ENCODE peak calls at places on chromosomes 16 and 17, in five cellular contexts. H is posterior cingulate gyrus, I is sciatic nerve, L is NCI-H345, B is NCI-H1930. U is an unnamed sample.

GRCh38 chr17:21353326-21354010 is 22.7 kb upstream of the KCNJ12 start:
- DNase-seq in B (no peak), I (no peak), H (no peak), L (no peak), U (no peak)

GRCh38 chr17:33712120-33712519 is 419.0 kb upstream of the ASIC2 start:
- DNase-seq in I (no peak), H (no peak), L (no peak), B (no peak), U (no peak)

GRCh38 chr16:397135-397661 is at the start of gene NME4:
- DNase-seq in L (no peak), I (no peak), H (no peak), B (peak), U (no peak)

GRCh38 chr16:59210955-59211541 is 476.9 kb upstream of the GOT2 start:
- DNase-seq in L (no peak), I (no peak), B (no peak), H (no peak), U (no peak)

GRCh38 chr17:48814504-48814903 is 2.5 kb downstream of the TTLL6 start:
- DNase-seq in I (peak), B (no peak), L (peak), H (no peak), U (no peak)

GRCh38 chr17:75765981-75766380 is 989 bp upstream of the GALK1 start:
- DNase-seq in L (no peak), B (no peak), I (no peak), H (no peak), U (no peak)

GRCh38 chr17:66383353-66383752 is 80.9 kb downstream of the PRKCA start:
- DNase-seq in I (no peak), H (no peak), L (no peak), B (no peak), U (no peak)

GRCh38 chr16:81435567-81435966 is 9.0 kb upstream of the CMIP start:
- DNase-seq in L (no peak), I (no peak), B (no peak), H (no peak), U (no peak)

GRCh38 chr16:13348416-13348815 is 447.0 kb downstream of the SHISA9 start:
- DNase-seq in L (no peak), B (no peak), I (no peak), H (no peak), U (no peak)

GRCh38 chr17:72518810-72519597 is 398.2 kb downstream of the SOX9 start:
- DNase-seq in I (no peak), B (peak), L (peak), H (no peak), U (no peak)

GRCh38 chr17:46741122-46741725 is 77.3 kb downstream of the WNT3 start:
- DNase-seq in L (no peak), H (no peak), B (no peak), I (no peak), U (no peak)

GRCh38 chr17:27323538-27324212 is 29.8 kb downstream of the WSB1 start:
- DNase-seq in B (no peak), I (peak), H (no peak), L (no peak), U (peak)

GRCh38 chr17:41974031-41974430 is 7.4 kb downstream of the CNP start:
- DNase-seq in L (no peak), B (no peak), H (no peak), I (no peak), U (no peak)

GRCh38 chr17:16419074-16419928 is 3.9 kb downstream of the TRPV2 start:
- DNase-seq in H (no peak), I (no peak), L (peak), B (no peak), U (no peak)

GRCh38 chr17:55564077-55564476 is 52.8 kb upstream of the SMIM36 start:
- DNase-seq in B (no peak), H (no peak), I (no peak), L (no peak), U (no peak)

GRCh38 chr16:50146479-50147435 is 6.3 kb upstream of the TENT4B start:
- DNase-seq in L (no peak), B (no peak), H (no peak), I (no peak), U (no peak)

GRCh38 chr17:72997559-72997958 is 94.9 kb downstream of the SLC39A11 start:
- DNase-seq in I (no peak), H (no peak), L (no peak), B (no peak), U (no peak)

GRCh38 chr16:4811242-4811641 is 8.8 kb upstream of the ROGDI start:
- DNase-seq in H (no peak), L (no peak), I (no peak), B (no peak), U (no peak)

GRCh38 chr17:44304651-44305050 is 3.8 kb upstream of the RUNDC3A start:
- DNase-seq in B (no peak), I (no peak), H (no peak), L (no peak), U (no peak)

GRCh38 chr16:77330332-77331043 is 104.3 kb downstream of the ADAMTS18 start:
- DNase-seq in B (no peak), L (no peak), H (no peak), I (no peak), U (no peak)

GRCh38 chr17:36921131-36921851 is 16.0 kb upstream of the LHX1 start:
- DNase-seq in H (no peak), L (no peak), I (no peak), B (no peak), U (no peak)

GRCh38 chr17:38568845-38569510 is 36.8 kb downstream of the SRCIN1 start:
- DNase-seq in L (peak), I (no peak), B (no peak), H (peak), U (no peak)

U was measured in mesothelial cell of epicardium.